ENCODE peak calls at places on chromosomes 16 and 17, in six cellular contexts. T is GM23248, N is colonic mucosa, A is cardiac muscle cell, D is Caco-2, E is adrenal gland. Y is an unnamed sample. For H3K36me3 and H3K4me1, the result is how much of the 10 kb centered on the place peaks cover.

GRCh38 chr16:74760007-74760767 is 14.4 kb downstream of the FA2H start:
- DNase-seq in T (peak), N (no peak), A (no peak), D (peak), E (no peak), Y (no peak)

GRCh38 chr16:56594292-56594619 is 4.9 kb downstream of the MT3 start:
- DNase-seq in T (no peak), N (no peak), A (no peak), D (no peak), E (no peak), Y (no peak)

GRCh38 chr16:76389126-76389525 is 111.9 kb downstream of the CNTNAP4 start:
- DNase-seq in T (no peak), N (no peak), A (no peak), D (no peak), E (no peak), Y (no peak)

GRCh38 chr17:2049333-2050245 is 5.3 kb upstream of the HIC1 start:
- DNase-seq in T (peak), N (peak), A (peak), D (peak), E (peak), Y (peak)

GRCh38 chr16:54370653-54371052 is 84.1 kb upstream of the IRX3 start:
- DNase-seq in T (no peak), N (no peak), A (peak), D (no peak), E (no peak), Y (peak)

GRCh38 chr16:89422905-89423630 is 67.3 kb downstream of the ANKRD11 start:
- DNase-seq in T (peak), N (no peak), A (peak), D (no peak), E (peak), Y (no peak)

GRCh38 chr17:72376486-72377345 is 255.9 kb downstream of the SOX9 start:
- DNase-seq in T (peak), N (no peak), A (no peak), D (no peak), E (no peak), Y (no peak)

GRCh38 chr16:66364117-66364958 is 2.2 kb upstream of the CDH5 start:
- DNase-seq in T (peak), N (peak), A (no peak), D (no peak), E (peak), Y (no peak)

GRCh38 chr17:44389723-44390202 is 314 bp upstream of the ITGA2B start:
- DNase-seq in T (no peak), N (no peak), A (no peak), D (peak), E (no peak), Y (peak)

GRCh38 chr17:60392845-60393702 is 1.1 kb upstream of the USP32 start:
- DNase-seq in T (peak), N (peak), A (peak), D (no peak), E (peak), Y (no peak)

DNA sequence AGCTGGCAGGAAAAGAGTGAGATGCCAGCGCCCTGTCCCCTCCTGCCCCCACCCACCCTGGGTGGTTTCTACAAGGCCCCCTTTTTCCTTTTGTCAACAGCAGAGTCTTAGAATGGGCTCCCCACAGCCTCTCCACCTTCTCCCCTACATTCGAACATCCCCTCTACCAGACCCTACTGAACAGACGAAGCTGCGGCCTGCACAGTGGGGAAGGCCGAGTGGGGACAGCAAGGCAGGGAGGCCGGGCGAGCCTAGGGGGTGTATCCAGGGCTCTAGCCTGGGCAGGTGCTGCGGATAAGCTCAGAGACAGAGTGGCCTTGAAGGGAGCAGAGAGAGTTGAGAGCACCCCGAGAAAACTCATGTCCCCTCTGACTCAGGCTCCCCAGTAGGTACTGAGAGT is 7.4 kb downstream of the ZACN start:
- DNase-seq in T (no peak), N (no peak), A (no peak), D (no peak), E (no peak), Y (no peak)
- H3K36me3 ChIP-seq in T (under half), N (under half), A (under half), D (under half), E (under half), Y (under half)

GRCh38 chr17:43125967-43126910 is 1.1 kb upstream of the BRCA1 start:
- DNase-seq in T (no peak), N (peak), A (no peak), D (peak), E (peak), Y (peak)

GRCh38 chr17:43132117-43132516 is 7.0 kb upstream of the BRCA1 start:
- DNase-seq in T (no peak), N (no peak), A (no peak), D (no peak), E (peak), Y (no peak)

GRCh38 chr17:43125133-43125966 is at the start of gene BRCA1:
- DNase-seq in T (peak), N (peak), A (peak), D (peak), E (peak), Y (peak)

GRCh38 chr17:43129671-43130010 is 4.5 kb upstream of the BRCA1 start:
- DNase-seq in T (no peak), N (no peak), A (no peak), D (no peak), E (peak), Y (no peak)

DNA sequence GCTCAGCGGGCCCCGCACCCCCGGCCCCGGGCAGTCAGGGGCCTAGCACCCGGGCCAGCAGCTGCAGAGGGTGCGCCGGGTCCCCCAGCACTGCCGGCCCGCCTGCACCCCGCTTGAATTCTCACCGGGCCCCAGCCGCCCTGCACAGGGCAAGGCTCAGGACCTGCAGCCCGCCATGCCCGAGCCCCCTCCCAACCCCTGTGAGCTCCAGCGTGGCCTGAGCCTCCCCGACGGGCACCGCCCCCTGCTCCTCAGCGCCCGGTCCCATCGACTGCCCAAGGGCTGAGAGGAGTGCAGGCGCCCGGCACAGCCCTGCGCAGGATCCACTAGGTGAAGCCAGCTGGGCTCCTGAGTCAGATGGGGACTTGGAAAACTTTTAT is 1.7 kb upstream of the BRCA1 start:
- DNase-seq in T (no peak), N (no peak), A (no peak), D (no peak), E (peak), Y (no peak)
- H3K4me3 ChIP-seq in T (no peak), N (no peak), A (no peak), D (peak), E (no peak), Y (no peak)

GRCh38 chr16:84614075-84614474 is 3.8 kb downstream of the COTL1 start:
- DNase-seq in T (no peak), N (no peak), A (no peak), D (no peak), E (no peak), Y (no peak)
- H3K4me1 ChIP-seq in T (under half), N (under half), A (under half), D (under half), E (under half), Y (under half)

GRCh38 chr16:68289202-68289601 is 21.5 kb downstream of the SLC7A6OS start:
- DNase-seq in T (no peak), N (no peak), A (no peak), D (no peak), E (no peak), Y (no peak)
- H3K36me3 ChIP-seq in T (under half), N (under half), A (under half), D (under half), E (under half), Y (under half)

GRCh38 chr17:13594762-13595697 is 6.7 kb downstream of the HS3ST3A1 start:
- DNase-seq in T (peak), N (peak), A (peak), D (peak), E (peak), Y (no peak)
- H3K4me3 ChIP-seq in T (peak), N (no peak), A (no peak), D (no peak), E (no peak), Y (no peak)

GRCh38 chr17:51189628-51190027 is 23.4 kb downstream of the NME2 start:
- DNase-seq in T (no peak), N (no peak), A (no peak), D (no peak), E (no peak), Y (no peak)

GRCh38 chr17:51197754-51198153 is 31.5 kb downstream of the NME2 start:
- DNase-seq in T (no peak), N (no peak), A (no peak), D (no peak), E (no peak), Y (no peak)

GRCh38 chr17:51188321-51188853 is 22.2 kb downstream of the NME2 start:
- DNase-seq in T (no peak), N (no peak), A (no peak), D (no peak), E (no peak), Y (no peak)

GRCh38 chr17:51189162-51189561 is 23.0 kb downstream of the NME2 start:
- DNase-seq in T (no peak), N (no peak), A (no peak), D (no peak), E (no peak), Y (no peak)

DNA sequence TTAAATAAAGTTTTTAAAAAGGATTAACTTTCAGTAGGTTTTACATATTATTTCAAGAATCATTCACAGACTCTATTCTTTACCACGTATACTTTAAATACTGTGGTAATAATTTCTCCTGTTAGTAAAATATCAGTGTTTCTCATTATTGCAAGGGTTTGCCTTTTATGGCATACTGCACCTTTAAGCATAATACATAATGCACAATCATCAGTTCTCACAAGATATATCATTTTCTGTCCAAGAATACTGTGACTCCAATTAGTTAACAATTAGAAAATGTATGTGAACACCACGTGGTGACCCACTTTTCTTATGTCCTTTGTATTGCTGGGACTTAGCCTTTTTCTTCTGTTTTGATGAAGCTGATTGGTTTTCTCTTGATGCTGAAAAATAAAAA is 25.7 kb downstream of the NME2 start:
- DNase-seq in T (no peak), N (no peak), A (no peak), D (no peak), E (no peak), Y (no peak)
- H3K4me1 ChIP-seq in T (under half), N (under half), A (under half), D (under half), E (under half), Y (under half)

GRCh38 chr16:3661922-3662321 is 7.4 kb downstream of the DNASE1 start:
- DNase-seq in T (no peak), N (no peak), A (no peak), D (no peak), E (no peak), Y (peak)
- H3K36me3 ChIP-seq in T (under half), N (under half), A (half or more), D (under half), E (under half), Y (under half)

DNA sequence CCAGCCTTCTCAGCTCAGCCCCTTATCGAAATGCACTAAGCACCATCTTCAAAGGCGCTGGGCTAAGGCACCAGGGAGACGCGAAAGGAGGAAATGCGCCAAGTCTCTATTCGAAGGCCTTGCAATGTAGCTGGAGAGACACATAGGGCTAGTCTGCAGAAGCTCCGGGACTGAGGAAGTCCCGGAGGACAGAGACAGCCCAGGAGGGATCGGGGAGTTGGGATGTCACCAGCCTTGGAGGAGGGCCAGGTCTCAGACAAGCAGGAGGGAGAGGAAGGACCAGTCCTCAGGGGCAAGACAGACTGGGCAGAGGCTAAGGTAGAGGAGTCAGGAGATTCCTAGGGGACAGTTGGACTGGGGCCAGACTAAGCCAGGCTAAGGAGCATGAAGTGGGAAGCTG is 8.5 kb downstream of the C17orf100 start:
- DNase-seq in T (no peak), N (no peak), A (no peak), D (no peak), E (no peak), Y (no peak)
- H3K4me3 ChIP-seq in T (no peak), N (no peak), A (no peak), D (no peak), E (no peak), Y (no peak)

Y was measured in aorta.